ENCODE peak calls at places on chromosomes 11 and 22, in four cellular contexts. T is HepG2, K is K562, A is GM12878. F is an unnamed sample.

GRCh38 chr11:134712228-134713145 is 300.4 kb upstream of the B3GAT1 start:
- DNase-seq in T (no peak), K (peak; percentile 38), A (no peak), F (no peak)

GRCh38 chr11:2123628-2123960 is 15.6 kb downstream of the IGF2 start:
- DNase-seq in T (no peak), K (no peak), A (no peak), F (no peak)

GRCh38 chr22:37186997-37187522 is 987 bp downstream of the C1QTNF6 start:
- DNase-seq in T (no peak), K (no peak), A (no peak), F (no peak)

GRCh38 chr22:29154364-29155048 is 51.2 kb upstream of the EMID1 start:
- DNase-seq in T (peak; percentile 49), K (peak; percentile 84), A (no peak), F (peak; percentile 95)

GRCh38 chr11:73330569-73331093 is 22.6 kb downstream of the ARHGEF17 start:
- DNase-seq in T (peak; percentile 48), K (peak; percentile 29), A (no peak), F (peak; percentile 55)

GRCh38 chr22:24067587-24068376 is 56.7 kb downstream of the CABIN1 start:
- DNase-seq in T (no peak), K (no peak), A (no peak), F (no peak)

GRCh38 chr11:105689636-105690035 is 79.8 kb downstream of the GRIA4 start:
- DNase-seq in T (no peak), K (no peak), A (no peak), F (no peak)

GRCh38 chr11:126680109-126680508 is 320.5 kb downstream of the KIRREL3 start:
- DNase-seq in T (no peak), K (no peak), A (no peak), F (no peak)

GRCh38 chr11:63599211-63600122 is 14.8 kb downstream of the PLAAT3 start:
- DNase-seq in T (no peak), K (no peak), A (no peak), F (no peak)

GRCh38 chr11:206516-207212 is 535 bp downstream of the BET1L start:
- DNase-seq in T (no peak), K (peak; percentile 49), A (no peak), F (peak; percentile 28)

GRCh38 chr11:128285313-128285712 is 302.0 kb downstream of the ETS1 start:
- DNase-seq in T (no peak), K (no peak), A (no peak), F (no peak)

GRCh38 chr11:58573451-58574104 is 2.1 kb downstream of the LPXN start:
- DNase-seq in T (no peak), K (no peak), A (no peak), F (no peak)

GRCh38 chr11:82980947-82981346 is 79.4 kb downstream of the DDIAS start:
- DNase-seq in T (no peak), K (no peak), A (no peak), F (no peak)

GRCh38 chr11:95671768-95672167 is 117.8 kb downstream of the FAM76B start:
- DNase-seq in T (no peak), K (no peak), A (no peak), F (no peak)

GRCh38 chr11:86954288-86955110 is 696 bp downstream of the FZD4 start:
- DNase-seq in T (no peak), K (peak; percentile 32), A (no peak), F (no peak)

GRCh38 chr11:27375370-27375769 is 12.4 kb upstream of the CCDC34 start:
- DNase-seq in T (peak; percentile 61), K (no peak), A (no peak), F (no peak)

GRCh38 chr22:38755155-38755910 is 465 bp downstream of the SUN2 start:
- DNase-seq in T (peak; percentile 80), K (peak; percentile 84), A (no peak), F (peak; percentile 59)

DNA sequence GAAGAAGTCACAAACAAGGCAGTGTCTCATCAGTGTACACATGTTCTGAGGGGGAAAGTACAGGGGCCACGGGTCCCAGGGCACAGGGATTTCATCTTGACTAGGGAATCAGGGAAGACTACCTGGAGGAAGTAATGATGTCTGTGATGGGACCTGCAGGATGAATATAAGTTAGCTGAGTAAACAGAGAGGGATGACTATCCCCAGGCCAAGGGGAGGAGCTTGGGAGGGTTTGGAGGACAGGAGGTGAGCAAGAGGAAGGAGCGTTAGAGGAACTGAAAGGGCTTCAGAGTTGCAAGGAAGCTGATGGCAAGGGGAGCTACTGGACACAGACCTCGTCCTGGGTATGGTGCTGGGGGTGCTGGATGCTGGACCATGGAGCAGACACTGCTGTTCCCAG is 56.4 kb downstream of the TRAF6 start:
- DNase-seq in T (no peak), K (peak; percentile 30), A (no peak), F (no peak)
- TF ChIP-seq TARDBP in T (no peak), K (no peak), A (no peak), F (no peak)

GRCh38 chr22:46586123-46586519 is 34.1 kb upstream of the GRAMD4 start:
- DNase-seq in T (no peak), K (no peak), A (no peak), F (no peak)
- TF ChIP-seq SP1 in T (no peak), K (no peak), A (no peak), F (no peak)

DNA sequence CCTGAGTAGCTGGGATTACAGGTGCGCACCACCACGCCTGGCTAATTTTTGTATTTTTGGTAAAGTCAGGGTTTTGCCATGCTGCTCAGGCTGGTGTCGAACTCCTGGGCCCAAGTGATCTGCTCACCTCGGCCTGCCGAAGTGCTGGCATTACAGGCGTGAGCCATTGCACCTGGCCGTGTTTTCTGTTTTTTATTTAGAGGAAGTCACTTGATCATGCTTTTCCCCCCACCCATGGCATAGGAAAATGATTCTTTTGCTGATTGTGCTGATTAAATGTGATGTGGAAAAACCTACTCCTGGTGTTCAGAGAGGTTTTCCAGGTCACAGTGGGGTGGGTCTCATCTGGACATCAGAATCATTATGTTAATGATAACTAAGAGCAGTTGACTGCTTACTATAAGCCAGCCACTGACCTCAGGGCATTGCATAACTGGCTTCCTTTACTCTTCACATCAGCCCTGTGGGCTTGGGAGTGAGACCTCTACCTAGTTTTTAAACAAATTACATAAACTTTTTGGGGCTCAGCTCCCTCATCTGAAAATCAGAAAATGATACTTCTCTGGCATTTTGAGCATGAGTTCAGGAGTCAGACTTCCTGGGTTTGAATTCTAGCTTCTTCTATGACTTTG is 71.0 kb downstream of the PTPRJ start:
- DNase-seq in T (no peak), K (no peak), A (no peak), F (no peak)
- TF ChIP-seq TARDBP in T (no peak), K (no peak), A (no peak), F (no peak)

GRCh38 chr22:50479686-50480085 is 1.7 kb upstream of the ADM2 start:
- DNase-seq in T (no peak), K (no peak), A (no peak), F (no peak)

GRCh38 chr22:50483106-50483505 is 1.8 kb downstream of the ADM2 start:
- DNase-seq in T (no peak), K (no peak), A (no peak), F (no peak)

GRCh38 chr22:50481045-50481439 is 301 bp upstream of the ADM2 start:
- DNase-seq in T (no peak), K (no peak), A (no peak), F (no peak)

GRCh38 chr22:50482107-50483074 is 1.0 kb downstream of the ADM2 start:
- DNase-seq in T (no peak), K (no peak), A (no peak), F (no peak)

GRCh38 chr22:50481440-50482106 is at the start of gene ADM2:
- DNase-seq in T (peak; percentile 24), K (peak; percentile 46), A (no peak), F (no peak)
- TF ChIP-seq SP1 in T (no peak), K (no peak), A (no peak), F (no peak)

GRCh38 chr11:64810891-64811272 is 531 bp upstream of the MEN1 start:
- DNase-seq in T (peak; percentile 77), K (no peak), A (no peak), F (no peak)
- TF ChIP-seq TARDBP in T (no peak), K (no peak), A (no peak), F (no peak)

GRCh38 chr11:103397369-103397768 is 288.1 kb downstream of the DYNC2H1 start:
- DNase-seq in T (no peak), K (no peak), A (no peak), F (no peak)
- TF ChIP-seq SP1 in T (no peak), K (no peak), A (no peak), F (no peak)

GRCh38 chr11:57310630-57311086 is 14.1 kb downstream of the TNKS1BP1 start:
- DNase-seq in T (peak; percentile 78), K (no peak), A (no peak), F (no peak)

GRCh38 chr11:57312511-57313021 is 12.2 kb downstream of the TNKS1BP1 start:
- DNase-seq in T (no peak), K (no peak), A (no peak), F (no peak)

GRCh38 chr11:57310091-57310490 is 14.7 kb downstream of the TNKS1BP1 start:
- DNase-seq in T (no peak), K (no peak), A (no peak), F (no peak)

GRCh38 chr11:57313071-57313787 is 11.5 kb downstream of the TNKS1BP1 start:
- DNase-seq in T (no peak), K (no peak), A (no peak), F (no peak)

DNA sequence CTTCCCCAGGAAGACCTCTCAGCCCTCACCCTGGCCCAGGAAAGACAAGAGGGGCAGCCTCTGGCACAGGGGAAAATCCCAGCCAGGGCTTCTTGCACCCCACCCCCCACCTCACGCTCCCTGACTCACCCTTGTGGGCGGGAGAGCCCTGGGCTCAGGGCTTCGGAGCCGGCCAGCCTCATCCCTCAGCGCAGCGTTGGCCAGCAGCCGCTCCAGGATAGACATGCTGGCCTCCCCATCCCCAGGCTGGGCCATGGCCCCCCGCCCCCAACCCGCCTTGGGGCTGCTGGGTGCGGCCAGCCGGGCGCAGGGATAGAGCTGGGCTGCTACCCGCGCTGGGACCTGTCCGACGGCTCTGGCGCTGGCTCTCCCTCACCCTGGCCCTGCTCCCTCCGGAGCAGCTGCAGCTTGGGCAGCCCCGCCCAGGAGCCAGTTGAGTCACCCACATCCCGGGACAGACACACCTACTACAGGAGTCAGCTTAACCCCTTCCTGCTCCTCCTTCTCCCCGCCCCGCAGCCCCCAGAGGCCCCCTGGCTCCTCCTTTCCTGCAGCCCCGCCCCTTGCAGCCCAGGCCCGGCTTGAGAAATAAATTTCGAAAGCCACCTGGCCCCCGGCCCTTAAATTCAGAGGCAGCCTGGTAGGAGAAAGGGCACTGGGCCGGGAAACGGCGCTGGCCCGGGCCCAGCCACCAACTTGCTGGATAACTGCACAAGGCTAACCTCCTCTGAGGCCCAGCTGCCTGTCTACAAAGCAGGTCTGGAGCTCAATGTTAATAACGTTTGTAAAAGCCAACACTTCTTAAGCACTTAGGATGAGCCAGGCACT is 13.4 kb downstream of the TNKS1BP1 start:
- DNase-seq in T (peak; percentile 84), K (peak; percentile 93), A (peak; percentile 16), F (peak; percentile 31)
- TF ChIP-seq TARDBP in T (no peak), K (no peak), A (no peak), F (no peak)

GRCh38 chr11:12092714-12093113 is 17.7 kb upstream of the MICAL2 start:
- DNase-seq in T (no peak), K (no peak), A (no peak), F (no peak)

GRCh38 chr11:12098601-12099000 is 11.8 kb upstream of the MICAL2 start:
- DNase-seq in T (no peak), K (no peak), A (no peak), F (no peak)

GRCh38 chr11:12091957-12092558 is 18.3 kb upstream of the MICAL2 start:
- DNase-seq in T (peak; percentile 44), K (no peak), A (no peak), F (no peak)

GRCh38 chr11:12099132-12099873 is 11.1 kb upstream of the MICAL2 start:
- DNase-seq in T (no peak), K (no peak), A (no peak), F (no peak)

GRCh38 chr11:12094872-12095800 is 15.3 kb upstream of the MICAL2 start:
- DNase-seq in T (no peak), K (peak; percentile 87), A (no peak), F (no peak)
- TF ChIP-seq SP1 in T (no peak), K (peak; percentile 28), A (no peak), F (no peak)

GRCh38 chr11:101299210-101299609 is 169.6 kb upstream of the PGR start:
- DNase-seq in T (no peak), K (no peak), A (no peak), F (no peak)
- TF ChIP-seq TARDBP in T (no peak), K (no peak), A (no peak), F (no peak)

F was measured in HEK293T.